ENCODE peak calls at places on chromosomes 6 and 20, in five cellular contexts. V, H, D, K and E are unnamed samples.
A peak's percentile ranks its signal among the peaks of the same experiment; 100 is the strongest.

GRCh38 chr20:56631318-56631989 is 2.3 kb downstream of the TFAP2C start:
- DNase-seq in H (no peak), V (no peak), D (peak; percentile 66), K (no peak), E (no peak)

GRCh38 chr6:97240222-97240621 is 42.8 kb downstream of the MMS22L start:
- DNase-seq in V (no peak), D (no peak), K (no peak), H (no peak), E (no peak)

GRCh38 chr6:149235130-149235561 is 82.4 kb upstream of the TAB2 start:
- DNase-seq in H (no peak), V (peak; percentile 51), D (no peak), K (peak; percentile 33), E (no peak)

GRCh38 chr6:100998111-100998510 is 117.0 kb upstream of the ASCC3 start:
- DNase-seq in V (no peak), D (no peak), H (no peak), K (no peak), E (no peak)

GRCh38 chr6:84685983-84686584 is 78.3 kb downstream of the TBX18 start:
- DNase-seq in D (peak; percentile 29), K (peak; percentile 49), H (no peak), V (no peak), E (peak; percentile 25)

GRCh38 chr6:13263669-13264068 is 64.7 kb downstream of the TBC1D7 start:
- DNase-seq in V (no peak), H (no peak), K (no peak), D (no peak), E (no peak)

GRCh38 chr6:27476090-27476489 is 3.2 kb upstream of the ZNF184 start:
- DNase-seq in D (no peak), K (no peak), H (no peak), V (no peak), E (no peak)

GRCh38 chr20:48682529-48683385 is 145.0 kb downstream of the PREX1 start:
- DNase-seq in D (peak; percentile 84), H (peak; percentile 71), K (peak; percentile 69), V (peak; percentile 89), E (no peak)

GRCh38 chr20:19363439-19363838 is 151.0 kb downstream of the SLC24A3 start:
- DNase-seq in V (no peak), K (no peak), D (no peak), H (no peak), E (no peak)

GRCh38 chr6:147287869-147288271 is 83.7 kb downstream of the STXBP5 start:
- DNase-seq in K (no peak), V (no peak), H (no peak), D (no peak), E (no peak)

GRCh38 chr6:159788757-159789376 is 535 bp downstream of the TCP1 start:
- DNase-seq in D (peak; percentile 60), K (peak; percentile 15), V (no peak), H (peak; percentile 26), E (no peak)

GRCh38 chr6:132977413-132977812 is 163.0 kb downstream of the RPS12 start:
- DNase-seq in D (no peak), K (no peak), H (no peak), V (no peak), E (no peak)

GRCh38 chr20:44309763-44310663 is 989 bp downstream of the FITM2 start:
- DNase-seq in H (peak; percentile 36), K (no peak), D (peak; percentile 17), V (no peak), E (no peak)

GRCh38 chr6:41939091-41939847 is 2.3 kb downstream of the CCND3 start:
- DNase-seq in K (no peak), D (peak; percentile 50), H (peak; percentile 42), V (peak; percentile 66), E (no peak)

GRCh38 chr20:17738154-17738553 is 38.4 kb downstream of the BANF2 start:
- DNase-seq in K (no peak), V (no peak), H (no peak), D (no peak), E (no peak)

GRCh38 chr6:138334000-138334399 is 43.7 kb upstream of the SMIM28 start:
- DNase-seq in K (no peak), V (no peak), H (no peak), D (no peak), E (no peak)

GRCh38 chr6:22068561-22069346 is 228.1 kb downstream of the PRL start:
- DNase-seq in K (no peak), H (no peak), D (no peak), V (no peak), E (no peak)

GRCh38 chr6:109290143-109290931 is 91.9 kb downstream of the CD164 start:
- DNase-seq in K (no peak), H (no peak), D (no peak), V (no peak), E (no peak)

GRCh38 chr20:62476074-62476838 is 461 bp upstream of the GATA5 start:
- DNase-seq in K (no peak), V (no peak), H (no peak), D (peak; percentile 83), E (no peak)

GRCh38 chr6:42368156-42368555 is 83.6 kb downstream of the TRERF1 start:
- DNase-seq in K (no peak), V (no peak), H (no peak), D (no peak), E (no peak)

GRCh38 chr6:121216928-121217327 is 117.4 kb downstream of the TBC1D32 start:
- DNase-seq in H (no peak), K (no peak), V (no peak), D (no peak), E (no peak)

GRCh38 chr6:28281288-28282064 is at the start of gene PGBD1:
- DNase-seq in H (peak; percentile 49), K (peak; percentile 64), V (peak; percentile 73), D (peak; percentile 95), E (peak; percentile 60)

GRCh38 chr6:44404022-44404714 is 16.7 kb downstream of the CDC5L start:
- DNase-seq in H (no peak), D (no peak), K (no peak), V (no peak), E (no peak)

GRCh38 chr6:26235240-26235730 is 129.7 kb upstream of the BTN3A2 start:
- DNase-seq in D (no peak), V (no peak), K (peak; percentile 15), H (no peak), E (no peak)
- H3K9me3 ChIP-seq in D (no peaks in the 10 kb centered on the region), V (no peaks in the 10 kb centered on the region), K (no peaks in the 10 kb centered on the region), H (no peaks in the 10 kb centered on the region), E (no peaks in the 10 kb centered on the region)

DNA sequence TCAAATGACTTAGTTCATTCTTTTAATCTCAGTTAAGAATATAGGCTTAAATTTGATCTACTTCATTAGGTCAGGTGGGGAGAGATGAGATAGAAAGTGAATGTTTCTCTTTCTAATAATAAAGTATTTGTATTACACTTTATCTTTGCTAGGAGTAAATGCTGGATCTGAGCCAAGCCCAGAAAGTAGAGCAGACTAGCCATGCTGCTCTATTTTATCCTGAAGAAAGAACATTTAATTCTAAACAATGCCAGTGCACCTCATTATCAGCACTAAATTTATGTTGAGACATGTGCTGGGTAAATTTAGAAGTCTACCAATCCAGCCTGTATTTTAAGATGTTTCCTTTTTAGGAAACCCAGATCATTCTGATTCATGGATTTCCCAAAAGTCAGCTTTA is 43.5 kb downstream of the AKIRIN2 start:
- DNase-seq in D (no peak), H (peak; percentile 22), V (no peak), K (no peak), E (no peak)
- H3K27ac ChIP-seq in D (no peak overlapping the region), H (no peak overlapping the region), V (no peak overlapping the region), K (no peak overlapping the region), E (no peak overlapping the region)

GRCh38 chr6:16132909-16133308 is 4.0 kb downstream of the MYLIP start:
- DNase-seq in K (no peak), H (no peak), D (no peak), V (no peak), E (no peak)
- H3K4me3 ChIP-seq in K (no peak overlapping the region), H (no peak overlapping the region), D (no peak overlapping the region), V (peak overlapping the region; percentile 21), E (no peak overlapping the region)

GRCh38 chr6:165231581-165232276 is 77.7 kb downstream of the C6orf118 start:
- DNase-seq in V (no peak), K (no peak), D (peak; percentile 52), H (no peak), E (peak; percentile 20)
- H3K9me3 ChIP-seq in V (no peaks in the 10 kb centered on the region), K (no peaks in the 10 kb centered on the region), D (no peaks in the 10 kb centered on the region), H (no peaks in the 10 kb centered on the region), E (no peaks in the 10 kb centered on the region)

GRCh38 chr6:90611996-90612690 is 25.3 kb upstream of the MAP3K7 start:
- DNase-seq in H (no peak), K (no peak), V (no peak), D (peak; percentile 75), E (no peak)

GRCh38 chr6:90610291-90610670 is 23.4 kb upstream of the MAP3K7 start:
- DNase-seq in H (no peak), K (no peak), D (peak; percentile 40), V (no peak), E (no peak)

GRCh38 chr6:90605749-90606344 is 19.0 kb upstream of the MAP3K7 start:
- DNase-seq in K (no peak), H (no peak), D (no peak), V (no peak), E (no peak)

GRCh38 chr6:90611543-90611864 is 24.6 kb upstream of the MAP3K7 start:
- DNase-seq in D (no peak), H (no peak), K (no peak), V (no peak), E (no peak)

DNA sequence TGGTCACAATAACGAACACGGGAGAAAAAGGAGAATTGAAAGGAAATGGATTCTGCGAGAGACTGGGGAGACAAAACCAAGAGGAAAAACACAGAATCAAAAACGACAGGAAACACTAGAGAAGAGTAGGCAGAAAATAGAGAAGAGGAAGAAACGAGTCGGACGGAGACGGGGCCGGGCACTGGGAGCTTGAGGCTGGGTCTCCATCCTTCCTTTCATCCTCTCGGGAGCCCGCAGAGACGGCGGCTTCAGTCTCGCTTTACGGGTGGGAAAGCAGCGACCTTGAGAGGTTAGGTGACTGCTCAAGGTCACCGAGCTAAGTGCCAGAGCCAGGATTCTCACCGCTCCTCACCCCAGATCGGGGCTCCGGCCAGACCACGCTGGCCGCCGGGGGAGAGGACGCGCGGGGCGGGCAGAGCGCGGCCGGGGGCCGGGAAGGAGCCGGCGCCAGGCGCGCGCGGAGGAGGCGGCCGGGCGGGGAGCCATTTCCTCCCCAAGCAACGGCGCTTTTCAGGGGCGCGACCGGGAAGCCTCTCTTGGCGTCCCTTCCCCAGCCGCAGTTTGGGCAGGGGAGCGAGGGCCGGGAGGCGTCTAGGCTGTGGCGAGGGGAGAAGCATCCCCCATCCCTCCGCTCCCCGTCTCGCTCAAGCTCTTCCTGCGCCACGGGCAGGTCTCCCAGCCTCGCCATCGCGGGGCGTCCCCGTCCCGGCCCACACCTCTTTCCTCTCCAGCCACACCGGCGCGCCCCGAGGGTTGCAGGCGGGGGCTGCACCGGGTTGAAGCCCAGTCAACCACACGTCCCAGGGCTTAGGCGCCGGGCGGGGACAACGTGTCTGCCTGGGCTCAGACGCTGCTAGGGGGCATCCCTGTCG is 24.0 kb upstream of the MAP3K7 start:
- DNase-seq in V (no peak), K (peak; percentile 12), D (peak; percentile 66), H (peak; percentile 25), E (no peak)
- H3K27ac ChIP-seq in V (peak overlapping the region; percentile 34), K (no peak overlapping the region), D (no peak overlapping the region), H (peak overlapping the region; percentile 86), E (no peak overlapping the region)